ENCODE peak calls at places on chromosomes 1 and 21, in five cellular contexts. U is A549, S is cardiac muscle cell, W is spleen, B is brain microvascular endothelial cell. C is an unnamed sample.

GRCh38 chr1:202806845-202807366 is 1.3 kb downstream of the KDM5B start:
- DNase-seq in U (peak), W (peak), B (no peak), S (no peak), C (no peak)

GRCh38 chr1:205585835-205586785 is 45.7 kb downstream of the ELK4 start:
- DNase-seq in U (no peak), B (no peak), W (peak), S (no peak), C (no peak)

GRCh38 chr1:198135366-198135765 is 21.4 kb upstream of the NEK7 start:
- DNase-seq in B (no peak), U (no peak), S (no peak), W (no peak), C (no peak)

GRCh38 chr1:228810855-228811654 is 75.8 kb downstream of the RHOU start:
- DNase-seq in S (no peak), W (no peak), B (no peak), U (no peak), C (no peak)

GRCh38 chr1:226737819-226738420 is 1.2 kb downstream of the ITPKB start:
- DNase-seq in W (peak), S (peak), U (peak), B (peak), C (no peak)

GRCh38 chr1:22804969-22805671 is 94.5 kb downstream of the EPHB2 start:
- DNase-seq in U (no peak), W (no peak), S (no peak), B (no peak), C (no peak)

GRCh38 chr1:25487628-25488027 is 55.8 kb upstream of the LDLRAP1 start:
- DNase-seq in B (no peak), W (no peak), U (no peak), S (no peak), C (no peak)

GRCh38 chr1:154186177-154186576 is 5.7 kb downstream of the TPM3 start:
- DNase-seq in B (peak), W (no peak), S (peak), U (peak), C (no peak)

GRCh38 chr1:201742955-201743805 is 85.8 kb upstream of the IPO9 start:
- DNase-seq in B (no peak), W (no peak), U (no peak), S (no peak), C (no peak)

GRCh38 chr1:177585492-177586220 is 384.2 kb downstream of the SEC16B start:
- DNase-seq in W (no peak), U (no peak), S (no peak), B (no peak), C (peak)

GRCh38 chr1:203147376-203147775 is 19.9 kb downstream of the ADORA1 start:
- DNase-seq in S (no peak), U (no peak), W (no peak), B (no peak), C (no peak)

GRCh38 chr1:32651461-32652073 is 559 bp downstream of the RBBP4 start:
- DNase-seq in W (no peak), U (no peak), B (no peak), S (no peak), C (no peak)

GRCh38 chr1:145711213-145711651 is 4.1 kb upstream of the PDZK1 start:
- DNase-seq in B (no peak), W (no peak), S (no peak), U (peak), C (no peak)

GRCh38 chr1:214801191-214801590 is 198.2 kb downstream of the CENPF start:
- DNase-seq in W (no peak), B (no peak), S (no peak), U (no peak), C (peak)

GRCh38 chr21:30194701-30195299 is 21.1 kb downstream of the CLDN8 start:
- DNase-seq in W (no peak), U (peak), B (peak), S (peak), C (peak)

GRCh38 chr21:39451332-39452206 is at the start of gene SH3BGR:
- DNase-seq in W (no peak), S (peak), B (no peak), U (no peak), C (no peak)

GRCh38 chr1:47990286-47990685 is 6.9 kb downstream of the TRABD2B start:
- DNase-seq in U (no peak), B (no peak), S (no peak), W (no peak), C (no peak)

GRCh38 chr1:214844319-214844718 is 238.2 kb upstream of the KCNK2 start:
- DNase-seq in S (no peak), U (no peak), B (no peak), W (no peak), C (no peak)

GRCh38 chr1:28139033-28139712 is 37.3 kb downstream of the PTAFR start:
- DNase-seq in W (no peak), U (peak), S (peak), B (no peak), C (no peak)

GRCh38 chr1:214454619-214455396 is 96.6 kb downstream of the PTPN14 start:
- DNase-seq in W (no peak), S (peak), U (no peak), B (peak), C (no peak)

GRCh38 chr1:29752141-29752540 is 515.8 kb downstream of the PTPRU start:
- DNase-seq in W (no peak), B (no peak), U (no peak), S (peak), C (no peak)

GRCh38 chr1:116387551-116387950 is 14.5 kb downstream of the ATP1A1 start:
- DNase-seq in B (no peak), S (no peak), W (no peak), U (no peak), C (no peak)

GRCh38 chr1:228332797-228333738 is 73.6 kb downstream of the TRIM11 start:
- DNase-seq in W (no peak), B (no peak), U (no peak), S (no peak), C (no peak)

GRCh38 chr1:151862604-151863003 is 9.1 kb upstream of the THEM5 start:
- DNase-seq in W (no peak), B (no peak), S (no peak), U (no peak), C (no peak)

GRCh38 chr1:30743584-30744059 is 14.0 kb downstream of the LAPTM5 start:
- DNase-seq in S (no peak), B (no peak), W (peak), U (no peak), C (no peak)

GRCh38 chr1:6802893-6803292 is 17.6 kb downstream of the CAMTA1 start:
- DNase-seq in U (no peak), B (no peak), W (no peak), S (no peak), C (no peak)

GRCh38 chr1:15609631-15610030 is 7.6 kb upstream of the DDI2 start:
- DNase-seq in S (no peak), B (no peak), W (no peak), U (no peak), C (no peak)

GRCh38 chr1:54401799-54402198 is 4.4 kb downstream of the SSBP3 start:
- DNase-seq in B (no peak), S (no peak), W (peak), U (no peak), C (no peak)

GRCh38 chr1:41280189-41281032 is 38.3 kb upstream of the SCMH1 start:
- DNase-seq in W (no peak), U (no peak), B (no peak), S (no peak), C (no peak)

GRCh38 chr1:117612517-117613248 is 6.8 kb downstream of the TENT5C start:
- DNase-seq in U (peak), B (peak), S (peak), W (no peak), C (peak)

GRCh38 chr1:119626841-119627240 is 21.2 kb downstream of the ZNF697 start:
- DNase-seq in B (peak), U (no peak), W (no peak), S (peak), C (no peak)

GRCh38 chr21:41269535-41269934 is 47.1 kb upstream of the FAM3B start:
- DNase-seq in S (no peak), W (no peak), B (no peak), U (no peak), C (no peak)

GRCh38 chr1:16927711-16928485 is 6.2 kb downstream of the CROCC start:
- DNase-seq in U (no peak), S (no peak), B (no peak), W (no peak), C (no peak)
- H3K27ac ChIP-seq in U (no peak), S (no peak), B (no peak), W (no peak), C (no peak)

DNA sequence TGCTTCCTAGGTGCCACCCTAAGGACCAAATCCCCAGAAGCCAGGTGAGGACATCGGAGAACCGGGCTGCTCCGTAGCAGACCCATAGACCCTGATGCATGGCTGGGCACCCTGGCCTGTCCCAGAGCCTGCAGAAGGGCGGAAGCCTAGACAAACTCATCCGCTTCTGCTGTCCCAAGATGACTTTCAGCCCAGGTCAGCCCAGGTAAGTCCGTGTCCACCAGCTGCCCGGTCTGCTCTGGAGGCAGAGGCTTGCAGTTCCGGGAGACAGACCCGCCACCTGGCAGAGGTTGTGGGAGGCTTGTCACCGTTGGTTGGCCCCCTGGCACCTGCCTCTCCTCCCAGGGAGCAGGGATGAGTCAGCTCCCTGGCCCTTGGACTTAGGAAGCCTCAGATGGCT is 22.8 kb upstream of the POFUT2 start:
- DNase-seq in B (no peak), U (no peak), W (peak), S (no peak), C (no peak)
- H3K27ac ChIP-seq in B (no peak), U (peak), W (no peak), S (no peak), C (no peak)

DNA sequence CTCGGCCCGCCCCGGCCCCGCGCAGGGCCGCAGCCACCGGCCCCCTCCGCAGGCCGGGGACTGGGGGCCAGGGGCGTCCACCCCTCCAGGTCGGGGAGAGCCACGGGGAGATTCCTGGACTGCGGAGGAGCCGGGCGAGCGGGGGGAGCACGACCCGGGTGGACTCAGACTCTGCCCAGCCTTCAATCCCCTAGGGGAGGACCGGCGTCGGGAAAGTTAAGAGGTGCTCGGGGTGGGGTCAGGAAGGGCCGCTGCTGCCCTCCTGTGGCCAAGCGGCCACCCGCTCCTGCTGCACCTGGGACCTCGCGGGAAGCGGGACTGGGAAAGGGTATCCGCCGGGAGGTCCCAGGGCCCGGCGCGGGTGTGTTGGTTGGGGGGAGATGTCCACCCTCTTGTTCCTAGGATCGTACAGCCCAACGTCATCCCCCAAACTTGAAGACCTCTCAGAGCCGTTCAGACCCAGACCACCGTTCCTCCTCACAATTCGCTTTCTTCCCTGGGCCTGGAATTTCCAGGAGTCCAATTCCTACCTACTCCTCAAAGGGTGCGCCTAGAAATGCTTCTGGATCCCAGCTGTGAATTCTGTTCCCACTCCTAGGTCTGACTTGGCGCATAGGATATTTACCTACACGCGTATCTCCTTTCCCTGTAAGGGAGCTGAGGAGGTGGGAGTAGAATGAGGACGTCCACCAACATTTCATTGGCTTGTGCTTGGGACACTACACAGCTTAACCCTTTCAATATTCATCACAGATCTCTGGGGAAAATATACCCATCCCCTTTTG is 482 bp upstream of the RHOC start:
- DNase-seq in W (peak), B (peak), S (peak), U (peak), C (peak)
- H3K27ac ChIP-seq in W (peak), B (peak), S (peak), U (peak), C (peak)

GRCh38 chr1:113648478-113648877 is 110.8 kb downstream of the PHTF1 start:
- DNase-seq in S (no peak), W (no peak), U (no peak), B (no peak), C (no peak)

GRCh38 chr1:113654883-113655282 is 104.4 kb downstream of the PHTF1 start:
- DNase-seq in B (no peak), W (no peak), S (no peak), U (no peak), C (no peak)

GRCh38 chr1:113653741-113654140 is 105.5 kb downstream of the PHTF1 start:
- DNase-seq in S (no peak), B (no peak), W (no peak), U (no peak), C (no peak)

GRCh38 chr1:113657126-113657525 is 102.2 kb downstream of the PHTF1 start:
- DNase-seq in U (no peak), S (no peak), W (no peak), B (no peak), C (no peak)

DNA sequence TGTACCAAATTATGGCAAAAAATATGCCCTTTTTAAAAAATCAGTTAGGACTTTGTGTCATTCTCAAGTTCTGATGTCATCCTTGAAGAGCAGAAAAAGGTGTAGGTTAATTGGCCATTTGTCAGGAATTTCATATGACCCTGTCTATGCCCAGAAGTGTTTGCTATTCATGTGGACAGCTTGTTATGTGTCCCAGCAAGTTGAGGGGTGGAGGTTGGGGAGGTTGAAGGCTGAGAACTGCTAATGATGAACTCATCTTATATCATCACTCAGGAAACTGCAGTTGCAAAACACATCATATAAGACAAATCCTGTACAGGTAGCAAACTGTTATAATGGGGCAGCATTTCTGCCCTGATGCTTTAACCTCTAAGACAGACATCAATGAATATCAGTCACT is 106.5 kb downstream of the PHTF1 start:
- DNase-seq in W (no peak), S (no peak), B (no peak), U (no peak), C (peak)
- H3K27ac ChIP-seq in W (no peak), S (no peak), B (no peak), U (no peak), C (peak)

GRCh38 chr1:211897011-211897410 is 66.4 kb upstream of the LPGAT1 start:
- DNase-seq in W (no peak), B (peak), S (no peak), U (peak), C (no peak)
- H3K27ac ChIP-seq in W (no peak), B (no peak), S (no peak), U (peak), C (no peak)

GRCh38 chr1:43376723-43377235 is 9.0 kb upstream of the ELOVL1 start:
- DNase-seq in B (no peak), W (no peak), S (no peak), U (no peak), C (no peak)
- H3K27ac ChIP-seq in B (no peak), W (no peak), S (no peak), U (no peak), C (no peak)

DNA sequence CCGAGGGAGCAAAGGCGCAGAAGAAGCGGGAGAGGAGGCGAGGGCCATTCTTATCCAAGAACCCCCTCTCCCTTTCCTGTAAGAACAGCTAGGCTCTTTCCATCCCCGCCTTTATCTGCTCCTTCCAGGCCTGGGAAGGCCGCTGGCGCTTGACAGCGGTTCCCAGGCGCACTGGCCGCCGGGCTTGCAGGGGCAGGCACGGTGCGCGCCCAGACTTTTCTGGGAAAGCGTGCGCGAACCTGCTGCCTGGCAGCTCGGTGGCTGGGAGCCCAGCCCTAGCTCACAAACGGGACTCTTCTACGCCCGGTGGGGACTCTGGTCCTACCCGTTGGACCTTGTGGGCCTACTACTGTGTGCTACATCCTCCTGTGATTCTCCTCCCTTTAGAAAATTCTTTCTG is 8.8 kb upstream of the IFNLR1 start:
- DNase-seq in U (no peak), B (no peak), S (no peak), W (no peak), C (no peak)
- H3K27ac ChIP-seq in U (no peak), B (no peak), S (no peak), W (no peak), C (peak)

GRCh38 chr1:2509589-2509988 is 16.8 kb downstream of the PANK4 start:
- DNase-seq in B (no peak), U (no peak), S (no peak), W (no peak), C (no peak)
- H3K27ac ChIP-seq in B (no peak), U (no peak), S (no peak), W (no peak), C (no peak)

GRCh38 chr1:97797403-97798183 is 123.2 kb downstream of the DPYD start:
- DNase-seq in W (no peak), U (no peak), B (peak), S (peak), C (no peak)
- H3K27ac ChIP-seq in W (no peak), U (no peak), B (no peak), S (no peak), C (no peak)